ENCODE peak calls at places on chromosome 7, in nine cellular contexts. R is HFF-Myc, P is transverse colon, C is kidney epithelial cell, W is endothelial cell, F is neural crest cell, U is coronary artery, O is stomach, S is astrocyte of the spinal cord. A is an unnamed sample.

GRCh38 chr7:33649476-33650441 is 255.6 kb upstream of the BMPER start:
- DNase-seq in U (no peak), W (no peak), P (peak; percentile 36), O (no peak), S (no peak), R (no peak), F (no peak), C (no peak), A (no peak)

GRCh38 chr7:1706721-1707613 is 36.9 kb downstream of the ELFN1 start:
- DNase-seq in S (no peak), P (no peak), O (peak; percentile 8), C (no peak), F (no peak), W (no peak), R (no peak), U (peak; percentile 64), A (peak; percentile 46)

GRCh38 chr7:33447980-33448379 is 318.6 kb downstream of the BBS9 start:
- DNase-seq in W (peak; percentile 33), C (no peak), U (no peak), R (no peak), O (no peak), S (peak; percentile 6), F (no peak), P (no peak), A (no peak)

GRCh38 chr7:117875566-117875965 is 2.3 kb upstream of the CTTNBP2 start:
- DNase-seq in F (peak; percentile 18), R (no peak), P (no peak), C (no peak), S (peak; percentile 36), O (no peak), U (no peak), W (peak; percentile 49), A (no peak)

GRCh38 chr7:158252837-158253669 is 334.6 kb downstream of the PTPRN2 start:
- DNase-seq in R (no peak), U (peak; percentile 43), C (no peak), O (peak; percentile 17), F (no peak), P (no peak), W (no peak), S (no peak), A (peak; percentile 73)

GRCh38 chr7:33722383-33723096 is 182.8 kb upstream of the BMPER start:
- DNase-seq in O (no peak), F (no peak), C (peak; percentile 90), W (no peak), R (no peak), S (peak; percentile 44), U (no peak), P (no peak), A (peak; percentile 89)

GRCh38 chr7:24576171-24577052 is 3.2 kb downstream of the PALS2 start:
- DNase-seq in P (no peak), F (no peak), O (peak; percentile 39), W (peak; percentile 33), U (no peak), R (peak; percentile 75), C (peak; percentile 38), S (peak; percentile 73), A (no peak)

GRCh38 chr7:41880107-41880506 is 177.2 kb upstream of the INHBA start:
- DNase-seq in U (no peak), P (no peak), W (no peak), O (no peak), C (no peak), S (peak; percentile 90), F (no peak), R (peak; percentile 58), A (no peak)

GRCh38 chr7:32163141-32163806 is 93.1 kb upstream of the PDE1C start:
- DNase-seq in W (no peak), O (no peak), U (no peak), R (peak; percentile 78), F (no peak), C (peak; percentile 77), S (peak; percentile 96), P (peak; percentile 26), A (no peak)

GRCh38 chr7:109407756-109408155 is 838.1 kb downstream of the DNAJB9 start:
- DNase-seq in W (no peak), R (no peak), O (no peak), C (no peak), P (no peak), F (no peak), U (no peak), S (no peak), A (no peak)

GRCh38 chr7:84612976-84613375 is 418.4 kb upstream of the SEMA3A start:
- DNase-seq in C (no peak), W (no peak), R (no peak), S (no peak), O (no peak), U (no peak), P (no peak), F (no peak), A (no peak)

GRCh38 chr7:84617265-84618030 is 422.9 kb upstream of the SEMA3A start:
- DNase-seq in W (no peak), O (no peak), U (no peak), S (no peak), R (no peak), P (no peak), C (no peak), F (no peak), A (no peak)

GRCh38 chr7:84613411-84613810 is 418.8 kb upstream of the SEMA3A start:
- DNase-seq in C (no peak), O (no peak), S (no peak), P (no peak), R (no peak), U (no peak), W (no peak), F (no peak), A (no peak)

GRCh38 chr7:84611391-84611790 is 416.8 kb upstream of the SEMA3A start:
- DNase-seq in O (no peak), C (no peak), P (no peak), S (no peak), F (no peak), U (no peak), R (no peak), W (no peak), A (no peak)

DNA sequence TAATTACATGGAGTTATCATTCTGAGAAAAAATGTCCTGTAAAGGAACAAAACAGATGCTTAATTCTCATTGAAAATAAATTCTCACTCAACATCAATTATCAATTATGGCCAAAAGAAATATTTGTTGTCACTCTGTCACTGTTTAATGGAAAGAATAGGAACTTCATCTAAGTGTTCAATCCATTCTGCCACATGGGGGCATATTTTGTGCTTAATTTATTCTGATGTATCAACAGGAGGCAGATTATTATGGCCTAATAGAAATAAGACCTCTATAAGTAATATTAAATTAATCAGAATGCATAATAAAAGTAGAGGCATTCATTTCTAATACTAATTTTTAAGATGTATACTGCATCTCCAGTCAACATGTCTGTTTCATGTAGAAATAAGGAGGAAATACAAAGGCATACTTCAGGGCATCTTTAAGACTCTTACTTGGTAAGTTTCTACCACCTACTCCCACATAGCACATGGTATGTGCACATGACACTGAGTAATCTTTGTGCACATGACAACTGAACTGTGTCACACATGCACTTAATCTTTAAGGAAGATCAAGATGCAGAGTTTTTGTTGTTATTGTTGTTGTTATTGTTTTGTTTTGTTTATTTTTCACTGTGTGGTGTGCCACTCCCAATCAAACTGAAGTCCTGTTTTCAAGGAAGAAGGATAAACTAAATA is 420.4 kb upstream of the SEMA3A start:
- DNase-seq in R (no peak), C (no peak), W (no peak), P (no peak), O (no peak), F (no peak), S (no peak), U (no peak), A (no peak)
- TF ChIP-seq CTCF in R (no peak), C (no peak), W (no peak), P (no peak), O (no peak), F (no peak), S (peak; percentile 4), U (no peak), A (no peak)

DNA sequence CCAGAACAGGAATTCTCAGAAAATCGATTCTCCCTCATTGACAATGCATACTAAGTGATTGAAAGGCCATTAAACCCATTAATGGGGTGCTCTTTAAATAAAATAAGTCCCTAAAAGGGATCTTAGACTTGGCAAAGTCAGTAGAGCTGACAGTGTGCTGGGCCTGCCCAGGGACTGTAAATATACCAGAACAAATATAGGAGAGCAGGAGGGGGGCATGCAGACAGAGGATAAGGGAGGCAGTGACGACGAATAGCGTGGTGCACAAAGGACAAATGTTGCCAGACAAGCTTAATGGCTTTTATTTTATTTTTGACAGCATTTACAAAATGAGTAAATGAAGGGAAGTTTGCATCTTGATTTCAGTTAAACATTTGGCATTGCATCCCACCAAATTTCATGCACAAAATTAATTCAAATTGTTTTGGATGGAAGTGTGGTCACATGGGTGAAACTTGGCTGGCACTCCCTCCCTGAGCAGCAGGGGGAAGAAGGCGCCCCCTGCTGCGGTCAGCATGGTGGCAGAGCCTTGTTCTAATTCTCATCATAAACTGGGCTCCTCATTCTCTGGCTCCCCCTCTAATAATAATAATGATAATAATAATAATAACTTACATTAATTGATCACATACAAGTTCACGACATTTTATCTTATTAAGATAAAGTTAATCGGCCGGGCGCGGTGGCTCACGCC is 215.9 kb downstream of the SNX10 start:
- DNase-seq in O (no peak), U (no peak), F (no peak), S (no peak), W (no peak), P (no peak), C (no peak), R (no peak), A (no peak)
- TF ChIP-seq CTCF in O (no peak), U (no peak), F (no peak), S (no peak), W (no peak), P (no peak), C (no peak), R (no peak), A (no peak)

GRCh38 chr7:18119985-18120384 is 92.3 kb upstream of the PRPS1L1 start:
- DNase-seq in S (peak; percentile 12), P (no peak), O (no peak), C (no peak), R (no peak), U (no peak), F (no peak), W (peak; percentile 9), A (no peak)
- TF ChIP-seq CTCF in S (peak; percentile 42), P (no peak), O (no peak), C (peak; percentile 31), R (peak; percentile 32), U (no peak), F (peak; percentile 30), W (no peak), A (peak; percentile 37)

GRCh38 chr7:155211173-155211572 is 86.5 kb upstream of the INSIG1 start:
- DNase-seq in W (no peak), P (no peak), U (no peak), R (no peak), O (no peak), S (no peak), F (no peak), C (no peak), A (no peak)

GRCh38 chr7:155209920-155210319 is 87.8 kb upstream of the INSIG1 start:
- DNase-seq in O (no peak), F (no peak), U (no peak), W (no peak), S (no peak), P (no peak), C (no peak), R (no peak), A (no peak)

GRCh38 chr7:155209478-155209864 is 88.2 kb upstream of the INSIG1 start:
- DNase-seq in W (no peak), U (no peak), C (no peak), P (no peak), O (no peak), R (no peak), F (no peak), S (no peak), A (no peak)

GRCh38 chr7:155211761-155212160 is 85.9 kb upstream of the INSIG1 start:
- DNase-seq in W (no peak), S (no peak), O (no peak), U (no peak), C (no peak), R (no peak), P (no peak), F (no peak), A (no peak)

GRCh38 chr7:155210386-155210785 is 87.3 kb upstream of the INSIG1 start:
- DNase-seq in U (no peak), R (no peak), W (no peak), P (no peak), C (no peak), S (no peak), F (no peak), O (no peak), A (no peak)
- TF ChIP-seq CTCF in U (no peak), R (no peak), W (no peak), P (no peak), C (peak; percentile 28), S (no peak), F (no peak), O (no peak), A (no peak)

A was measured in osteocyte.